ENCODE peak calls at places on chromosomes 12 and 14, in five cellular contexts. J is activated CD4-positive, alpha-beta T cell treated with anti-CD3 and anti-CD28 coated beads, Interleukin-2, amount 50 U/mL, for 1 hour; S is glutamatergic neuron; R is cardiac fibroblast; N is memory B cell. O is an unnamed sample.

GRCh38 chr12:27657296-27657695 is 39.0 kb upstream of the REP15 start:
- DNase-seq in J (no peak), S (no peak), R (no peak), N (no peak), O (no peak)

GRCh38 chr12:70758494-70758845 is 121.2 kb upstream of the PTPRB start:
- DNase-seq in J (no peak), S (no peak), R (no peak), N (no peak), O (no peak)

GRCh38 chr12:55737581-55738112 is 5.3 kb upstream of the GDF11 start:
- DNase-seq in J (no peak), S (no peak), R (no peak), N (no peak), O (no peak)

GRCh38 chr12:100187857-100188519 is 12.6 kb upstream of the ACTR6 start:
- DNase-seq in J (no peak), S (no peak), R (no peak), N (no peak), O (no peak)

GRCh38 chr12:120669055-120669828 is 17.7 kb upstream of the MLEC start:
- DNase-seq in J (no peak), S (no peak), R (peak; percentile 47), N (peak; percentile 51), O (no peak)

GRCh38 chr14:76715102-76715926 is 46.0 kb upstream of the VASH1 start:
- DNase-seq in J (no peak), S (no peak), R (peak; percentile 47), N (no peak), O (no peak)

GRCh38 chr12:123223241-123223668 is 9.7 kb downstream of the MPHOSPH9 start:
- DNase-seq in J (peak; percentile 51), S (no peak), R (no peak), N (no peak), O (no peak)

GRCh38 chr12:132835076-132835870 is 6.6 kb upstream of the GOLGA3 start:
- DNase-seq in J (no peak), S (no peak), R (no peak), N (no peak), O (no peak)

GRCh38 chr12:14998941-14999340 is 26.1 kb downstream of the PDE6H start:
- DNase-seq in J (no peak), S (no peak), R (no peak), N (no peak), O (no peak)

GRCh38 chr14:36952702-36953101 is 219.7 kb downstream of the SLC25A21 start:
- DNase-seq in J (no peak), S (no peak), R (no peak), N (no peak), O (no peak)

O was measured in GM19239.